ENCODE peak calls at places on chromosomes 16 and 17, in six cellular contexts. T is activated effector memory CD4-positive, alpha-beta T cell treated with anti-CD3 and anti-CD28 coated beads, Interleukin-2, amount 50 U/mL, for 16 hours; U is SK-MEL-5; G is WERI-Rb-1; V is naive thymus-derived CD8-positive, alpha-beta T cell; E is head of caudate nucleus. W is an unnamed sample.
A peak's percentile ranks its signal among the peaks of the same experiment; 100 is the strongest.

GRCh38 chr17:74484066-74484465 is 17.6 kb downstream of the CD300A start:
- DNase-seq in T (peak; percentile 31), U (no peak), G (no peak), E (no peak), V (no peak), W (no peak)

GRCh38 chr17:76234354-76234679 is 6.0 kb downstream of the RNF157 start:
- DNase-seq in V (no peak), G (no peak), U (no peak), T (peak; percentile 56), E (no peak), W (no peak)

GRCh38 chr16:79653337-79654000 is 52.9 kb upstream of the MAF start:
- DNase-seq in U (no peak), V (no peak), G (no peak), T (no peak), E (peak; percentile 16), W (no peak)

GRCh38 chr16:2471016-2471652 is at the start of gene NTN3:
- DNase-seq in E (no peak), V (no peak), T (no peak), U (no peak), G (peak; percentile 94), W (no peak)

GRCh38 chr16:23324727-23325126 is 22.6 kb downstream of the SCNN1B start:
- DNase-seq in T (no peak), U (no peak), E (no peak), G (no peak), V (no peak), W (no peak)

GRCh38 chr17:60602385-60602742 is 2.4 kb downstream of the PPM1D start:
- DNase-seq in U (no peak), E (peak; percentile 38), G (no peak), V (no peak), T (no peak), W (no peak)

GRCh38 chr16:71565812-71566700 is 10.8 kb downstream of the TAT start:
- DNase-seq in G (no peak), E (no peak), V (no peak), T (no peak), U (no peak), W (no peak)

GRCh38 chr16:88638323-88639230 is at the start of gene IL17C:
- DNase-seq in T (no peak), E (no peak), U (no peak), G (no peak), V (no peak), W (no peak)

GRCh38 chr16:24088767-24089166 is 167.4 kb upstream of the CACNG3 start:
- DNase-seq in V (no peak), U (no peak), E (no peak), T (no peak), G (peak; percentile 14), W (no peak)

GRCh38 chr16:66714659-66715307 is 18.2 kb upstream of the CMTM4 start:
- DNase-seq in T (no peak), E (no peak), V (no peak), G (no peak), U (no peak), W (no peak)

GRCh38 chr16:28187595-28188004 is 24.2 kb downstream of the XPO6 start:
- DNase-seq in V (no peak), G (no peak), E (no peak), T (no peak), U (no peak), W (peak; percentile 25)

GRCh38 chr16:30541502-30542329 is 7.1 kb upstream of the ZNF747 start:
- DNase-seq in E (no peak), U (no peak), T (no peak), G (no peak), V (no peak), W (no peak)

GRCh38 chr17:72950236-72950931 is 142.1 kb downstream of the SLC39A11 start:
- DNase-seq in G (peak; percentile 95), V (no peak), E (no peak), U (no peak), T (no peak), W (no peak)

GRCh38 chr17:62869885-62870580 is 61.9 kb upstream of the MARCHF10 start:
- DNase-seq in V (no peak), E (no peak), T (no peak), U (no peak), G (no peak), W (no peak)

GRCh38 chr16:30142672-30143346 is 19.8 kb upstream of the MAPK3 start:
- DNase-seq in U (peak; percentile 24), E (no peak), T (no peak), G (peak; percentile 49), V (no peak), W (peak; percentile 42)

GRCh38 chr16:336269-336668 is 16.3 kb downstream of the AXIN1 start:
- DNase-seq in G (no peak), T (no peak), U (no peak), E (no peak), V (no peak), W (no peak)

GRCh38 chr16:15593235-15593634 is 49.7 kb downstream of the MARF1 start:
- DNase-seq in G (no peak), E (no peak), U (no peak), T (no peak), V (no peak), W (no peak)